ENCODE peak calls at places on chromosome 9, in ten cellular contexts. Y is stimulated activated effector memory CD8-positive, alpha-beta T cell treated with anti-CD3 and anti-CD28 coated beads, Interleukin-12 subunit alpha, Interleukin-12 subunit beta, amount 100 ng/mL, for 72 hours; U is left lung; D is stimulated activated naive B cell treated with anti-CD40 and anti-IgM and Interleukin-4, amounts not matched to agents 10 μg/mL and 1 μg/mL and 100 μg/mL, for 72 hours; P is Panc1; G is lower lobe of right lung; T is body of pancreas; M is K562; N is CD4-positive, alpha-beta T cell; O is SK-N-SH treated with all-trans-retinoic acid at 6 μM for 48 hours. R is an unnamed sample.

GRCh38 chr9:104319198-104319597 is 184.9 kb upstream of the OR13F1 start:
- ATAC-seq in G (peak), Y (no peak), P (no peak), D (no peak), U (peak), N (no peak), O (no peak), M (no peak), T (no peak), R (no peak)

GRCh38 chr9:114482602-114483001 is 22.7 kb downstream of the WHRN start:
- ATAC-seq in M (peak), Y (no peak), T (no peak), N (no peak), U (no peak), P (no peak), O (no peak), D (no peak), G (no peak), R (no peak)

GRCh38 chr9:124292696-124293593 is 35.2 kb downstream of the NEK6 start:
- ATAC-seq in G (no peak), O (no peak), U (no peak), D (no peak), Y (no peak), P (no peak), N (no peak), M (no peak), T (no peak), R (no peak)

GRCh38 chr9:89640391-89640790 is 35.6 kb downstream of the GADD45G start:
- ATAC-seq in U (peak), Y (no peak), O (no peak), D (no peak), G (peak), N (no peak), P (no peak), T (no peak), M (no peak), R (no peak)

GRCh38 chr9:78592866-78593265 is 295.9 kb downstream of the PSAT1 start:
- ATAC-seq in T (no peak), U (no peak), D (no peak), P (no peak), N (no peak), O (peak), Y (no peak), M (no peak), G (no peak), R (no peak)

GRCh38 chr9:135130266-135130976 is 43.0 kb downstream of the OLFM1 start:
- ATAC-seq in P (no peak), O (no peak), Y (peak), D (peak), N (no peak), U (peak), G (no peak), M (peak), T (peak), R (peak)

GRCh38 chr9:3478549-3478953 is 47.2 kb downstream of the RFX3 start:
- ATAC-seq in G (no peak), N (peak), D (peak), T (no peak), P (no peak), Y (peak), O (no peak), U (no peak), M (no peak), R (peak)

GRCh38 chr9:109969559-109970237 is 189.7 kb downstream of the PALM2AKAP2 start:
- ATAC-seq in Y (no peak), N (no peak), G (peak), M (no peak), P (no peak), T (no peak), D (no peak), O (no peak), U (no peak), R (no peak)

GRCh38 chr9:119961774-119962408 is 592.7 kb upstream of the BRINP1 start:
- ATAC-seq in N (no peak), O (peak), G (peak), D (no peak), P (peak), T (no peak), Y (no peak), U (peak), M (peak), R (no peak)

GRCh38 chr9:89595646-89596045 is 9.2 kb upstream of the GADD45G start:
- ATAC-seq in O (no peak), U (no peak), T (no peak), N (no peak), D (no peak), P (no peak), M (no peak), Y (no peak), G (no peak), R (no peak)

GRCh38 chr9:81686614-81687520 is 2.5 kb downstream of the TLE1 start:
- ATAC-seq in Y (no peak), D (peak), P (peak), T (peak), O (peak), M (no peak), N (no peak), G (peak), U (peak), R (no peak)

GRCh38 chr9:134239130-134239888 is 74.9 kb upstream of the RNU6ATAC start:
- ATAC-seq in M (no peak), D (no peak), O (no peak), U (no peak), Y (no peak), N (no peak), G (no peak), T (no peak), P (no peak), R (no peak)

GRCh38 chr9:129570450-129571297 is 50.2 kb downstream of the C9orf50 start:
- ATAC-seq in Y (peak), M (peak), P (no peak), T (no peak), N (no peak), G (peak), O (peak), U (peak), D (peak), R (peak)

GRCh38 chr9:137006116-137007003 is 10.0 kb upstream of the CLIC3 start:
- ATAC-seq in N (no peak), O (no peak), U (no peak), P (no peak), Y (peak), G (peak), D (no peak), T (peak), M (no peak), R (peak)

GRCh38 chr9:124894035-124894740 is 32.3 kb downstream of the ARPC5L start:
- ATAC-seq in O (no peak), N (no peak), M (no peak), U (no peak), D (no peak), T (no peak), P (peak), G (no peak), Y (no peak), R (no peak)

GRCh38 chr9:134693641-134694367 is 52.2 kb downstream of the COL5A1 start:
- ATAC-seq in P (no peak), U (no peak), O (no peak), G (no peak), M (no peak), Y (no peak), N (no peak), T (no peak), D (no peak), R (no peak)

GRCh38 chr9:92543972-92544371 is 8.2 kb upstream of the ECM2 start:
- ATAC-seq in M (no peak), T (no peak), D (no peak), U (no peak), N (no peak), P (no peak), G (no peak), O (no peak), Y (no peak), R (no peak)

GRCh38 chr9:135565141-135565628 is 3.6 kb downstream of the PAEP start:
- ATAC-seq in T (no peak), D (no peak), U (no peak), G (no peak), P (no peak), Y (peak), O (no peak), M (peak), N (no peak), R (no peak)

GRCh38 chr9:102049586-102050246 is 311.3 kb upstream of the GRIN3A start:
- ATAC-seq in N (no peak), G (no peak), T (no peak), P (no peak), D (peak), Y (no peak), O (peak), U (no peak), M (no peak), R (no peak)

GRCh38 chr9:94925751-94926456 is 199.4 kb downstream of the AOPEP start:
- ATAC-seq in T (no peak), M (no peak), P (no peak), O (no peak), G (peak), D (no peak), Y (no peak), U (peak), N (no peak), R (no peak)

GRCh38 chr9:6000955-6001354 is 14.5 kb downstream of the RANBP6 start:
- ATAC-seq in O (no peak), N (no peak), D (no peak), G (no peak), U (no peak), Y (no peak), M (no peak), P (no peak), T (no peak), R (no peak)

GRCh38 chr9:91376239-91376638 is 14.5 kb upstream of the AUH start:
- ATAC-seq in T (no peak), M (no peak), G (peak), O (no peak), U (peak), P (no peak), N (no peak), D (no peak), Y (peak), R (no peak)

GRCh38 chr9:16815042-16815441 is 55.4 kb downstream of the BNC2 start:
- ATAC-seq in P (no peak), N (no peak), Y (no peak), M (no peak), D (no peak), U (peak), T (no peak), G (peak), O (no peak), R (no peak)

GRCh38 chr9:135695036-135695435 is 4.2 kb downstream of the SOHLH1 start:
- ATAC-seq in U (no peak), G (no peak), D (no peak), P (no peak), N (no peak), O (no peak), M (no peak), Y (no peak), T (no peak), R (no peak)

GRCh38 chr9:129609486-129610192 is 11.3 kb downstream of the C9orf50 start:
- ATAC-seq in M (peak), D (peak), Y (peak), U (peak), N (peak), O (no peak), G (peak), T (no peak), P (peak), R (peak)

GRCh38 chr9:35367451-35367850 is 122.5 kb upstream of the RUSC2 start:
- ATAC-seq in N (no peak), O (peak), P (peak), U (peak), M (no peak), Y (no peak), D (no peak), T (no peak), G (peak), R (no peak)

GRCh38 chr9:19642256-19642655 is 146.6 kb downstream of the SLC24A2 start:
- ATAC-seq in U (peak), Y (peak), G (peak), M (peak), T (no peak), D (peak), O (no peak), P (no peak), N (no peak), R (no peak)

GRCh38 chr9:677461-678097 is 163.9 kb upstream of the DMRT1 start:
- ATAC-seq in U (peak), Y (no peak), D (peak), M (no peak), G (peak), N (no peak), P (no peak), O (peak), T (no peak), R (no peak)

GRCh38 chr9:82553654-82554366 is 509.1 kb downstream of the RASEF start:
- ATAC-seq in D (peak), G (no peak), Y (no peak), O (peak), U (no peak), N (no peak), P (no peak), T (no peak), M (no peak), R (no peak)

GRCh38 chr9:3508531-3509374 is 17.0 kb downstream of the RFX3 start:
- ATAC-seq in Y (no peak), O (peak), N (no peak), G (peak), D (peak), T (peak), U (no peak), P (no peak), M (peak), R (peak)

GRCh38 chr9:113599647-113600476 is 136.3 kb downstream of the RGS3 start:
- ATAC-seq in M (no peak), P (no peak), G (peak), T (no peak), D (no peak), Y (no peak), N (no peak), O (peak), U (peak), R (no peak)

GRCh38 chr9:98491231-98491651 is 217.5 kb downstream of the GABBR2 start:
- ATAC-seq in Y (peak), O (no peak), M (no peak), T (no peak), N (no peak), G (no peak), U (no peak), D (no peak), P (no peak), R (no peak)

GRCh38 chr9:89046832-89047231 is 55.6 kb downstream of the S1PR3 start:
- ATAC-seq in P (no peak), T (no peak), Y (no peak), O (peak), M (no peak), G (no peak), D (no peak), N (no peak), U (peak), R (no peak)

GRCh38 chr9:127664678-127665507 is 41.9 kb upstream of the CFAP157 start:
- ATAC-seq in O (peak), Y (no peak), U (no peak), T (no peak), G (no peak), D (no peak), M (peak), N (no peak), P (no peak), R (no peak)

GRCh38 chr9:94140418-94140780 is 56.1 kb downstream of the PTPDC1 start:
- ATAC-seq in P (no peak), U (no peak), N (no peak), Y (no peak), T (no peak), D (no peak), M (no peak), O (no peak), G (no peak), R (no peak)